ENCODE peak calls at places on chromosomes 2 and 18, in eight cellular contexts. P, G, W, F, L, R, K and H are unnamed samples.

GRCh38 chr2:141506116-141506515 is 624.7 kb downstream of the LRP1B start:
- DNase-seq in F (no peak), L (no peak), G (no peak), W (no peak), R (no peak), P (no peak), K (no peak), H (no peak)

GRCh38 chr2:182907081-182907830 is 40.8 kb upstream of the FRZB start:
- DNase-seq in G (no peak), R (no peak), L (no peak), W (peak; percentile 8), K (no peak), F (no peak), P (no peak), H (peak; percentile 15)

GRCh38 chr2:190571666-190572065 is 37.1 kb upstream of the NEMP2 start:
- DNase-seq in F (no peak), K (peak; percentile 60), W (no peak), R (no peak), L (no peak), G (no peak), P (no peak), H (no peak)

GRCh38 chr2:109045505-109045904 is 56.5 kb upstream of the EDAR start:
- DNase-seq in F (no peak), G (no peak), W (no peak), P (no peak), L (no peak), R (no peak), K (no peak), H (no peak)

GRCh38 chr2:208820289-208820688 is 413.7 kb downstream of the PTH2R start:
- DNase-seq in R (peak; percentile 61), K (no peak), W (no peak), G (no peak), F (no peak), L (no peak), P (peak; percentile 36), H (peak; percentile 0)

GRCh38 chr18:69617888-69618287 is 217.2 kb downstream of the DOK6 start:
- DNase-seq in L (no peak), W (no peak), K (peak; percentile 1), G (no peak), F (no peak), P (no peak), R (no peak), H (peak; percentile 73)

GRCh38 chr18:80147418-80148315 is 38.6 kb downstream of the ADNP2 start:
- DNase-seq in G (peak; percentile 55), F (peak; percentile 88), R (peak; percentile 80), K (peak; percentile 83), P (no peak), W (peak; percentile 63), L (peak; percentile 58), H (peak; percentile 84)

GRCh38 chr2:240573071-240573515 is 4.8 kb downstream of the RNPEPL1 start:
- DNase-seq in F (no peak), R (no peak), L (no peak), K (no peak), P (no peak), G (no peak), W (no peak), H (no peak)

GRCh38 chr2:207473203-207473865 is 56.4 kb upstream of the CREB1 start:
- DNase-seq in W (peak; percentile 22), F (peak; percentile 45), R (peak; percentile 75), L (no peak), K (peak; percentile 81), P (peak; percentile 31), G (no peak), H (peak; percentile 90)

GRCh38 chr18:3693385-3693784 is 243.4 kb downstream of the TGIF1 start:
- DNase-seq in P (no peak), L (no peak), G (no peak), W (no peak), F (no peak), K (no peak), R (no peak), H (no peak)

GRCh38 chr2:101124684-101125366 is 26.4 kb downstream of the TBC1D8 start:
- DNase-seq in L (no peak), G (no peak), K (peak; percentile 98), W (no peak), F (peak; percentile 83), R (no peak), P (no peak), H (peak; percentile 83)

GRCh38 chr2:185274718-185275484 is 463.7 kb upstream of the FSIP2 start:
- DNase-seq in F (no peak), L (no peak), R (no peak), W (no peak), P (no peak), K (no peak), G (no peak), H (no peak)

GRCh38 chr2:12488365-12488972 is 228.3 kb upstream of the TRIB2 start:
- DNase-seq in R (no peak), P (no peak), G (no peak), L (no peak), W (no peak), K (no peak), F (no peak), H (no peak)

GRCh38 chr2:66509326-66509811 is 74.4 kb downstream of the MEIS1 start:
- DNase-seq in G (no peak), P (no peak), L (no peak), K (peak; percentile 77), W (no peak), R (no peak), F (no peak), H (peak; percentile 40)

GRCh38 chr2:78281164-78281563 is 744.3 kb upstream of the REG3G start:
- DNase-seq in F (no peak), K (no peak), G (no peak), L (no peak), W (no peak), R (no peak), P (no peak), H (no peak)

GRCh38 chr2:43519711-43520221 is 76.1 kb downstream of the THADA start:
- DNase-seq in K (peak; percentile 84), W (no peak), P (no peak), L (no peak), G (no peak), R (no peak), F (no peak), H (peak; percentile 95)

GRCh38 chr2:58508021-58508420 is 266.9 kb upstream of the FANCL start:
- DNase-seq in L (no peak), W (no peak), R (no peak), F (no peak), K (no peak), G (no peak), P (no peak), H (no peak)

GRCh38 chr2:15693926-15694588 is 102.4 kb downstream of the DDX1 start:
- DNase-seq in W (peak; percentile 30), L (no peak), F (no peak), P (no peak), G (no peak), R (no peak), K (no peak), H (no peak)

GRCh38 chr2:76512421-76512820 is 801.7 kb upstream of the GCFC2 start:
- DNase-seq in R (no peak), F (no peak), K (no peak), W (no peak), G (no peak), P (no peak), L (no peak), H (no peak)

GRCh38 chr2:118495278-118495677 is 352.2 kb downstream of the EN1 start:
- DNase-seq in L (no peak), P (no peak), R (no peak), F (no peak), K (no peak), W (no peak), G (no peak), H (no peak)

GRCh38 chr18:58209326-58209725 is 165.3 kb downstream of the NEDD4L start:
- DNase-seq in P (no peak), L (no peak), W (no peak), F (no peak), G (no peak), R (no peak), K (peak; percentile 52), H (peak; percentile 51)

GRCh38 chr2:54503192-54503591 is 47.1 kb downstream of the SPTBN1 start:
- DNase-seq in K (peak; percentile 37), L (peak; percentile 16), W (peak; percentile 68), G (peak; percentile 23), R (peak; percentile 24), P (peak; percentile 68), F (no peak), H (peak; percentile 43)

GRCh38 chr2:240635998-240636547 is 10.8 kb downstream of the GPR35 start:
- DNase-seq in F (peak; percentile 3), G (no peak), R (no peak), W (no peak), L (no peak), K (no peak), P (no peak), H (no peak)

GRCh38 chr2:175233135-175233719 is 51.7 kb upstream of the ATP5MC3 start:
- DNase-seq in P (no peak), G (no peak), W (no peak), L (no peak), F (no peak), R (no peak), K (peak; percentile 67), H (peak; percentile 24)

GRCh38 chr2:216571178-216571908 is 61.9 kb upstream of the IGFBP2 start:
- DNase-seq in R (no peak), G (no peak), F (no peak), W (no peak), K (no peak), L (no peak), P (no peak), H (no peak)

GRCh38 chr2:234425923-234426603 is 70.8 kb downstream of the ARL4C start:
- DNase-seq in G (peak; percentile 40), W (no peak), P (peak; percentile 65), K (no peak), L (no peak), R (no peak), F (no peak), H (no peak)

GRCh38 chr2:29066271-29066860 is 8.0 kb downstream of the PCARE start:
- DNase-seq in R (no peak), F (peak; percentile 49), G (no peak), W (no peak), L (no peak), K (peak; percentile 15), P (no peak), H (peak; percentile 68)

GRCh38 chr2:88199912-88200682 is 30.0 kb downstream of the THNSL2 start:
- DNase-seq in F (peak; percentile 35), W (peak; percentile 69), R (no peak), P (no peak), G (no peak), K (peak; percentile 29), L (no peak), H (peak; percentile 43)

GRCh38 chr2:220356076-220356475 is 728.6 kb downstream of the SLC4A3 start:
- DNase-seq in K (peak; percentile 15), L (no peak), W (no peak), F (no peak), R (no peak), P (no peak), G (no peak), H (no peak)